ENCODE peak calls at places on chromosomes 4 and X, in seven cellular contexts. A is K562; K is stimulated activated CD8-positive, alpha-beta memory T cell treated with anti-CD3 and anti-CD28 coated beads, Interleukin-4, amount 100 ng/mL, for 1 hour; L is SW480; T is GM12865; O is NCI-H187 treated with DMSO at 0.1 percent for 48 hours; V is myocyte. D is an unnamed sample.
A peak's percentile ranks its signal among the peaks of the same experiment; 100 is the strongest.

GRCh38 chr4:162644346-162644745 is 480.5 kb upstream of the FSTL5 start:
- DNase-seq in A (no peak), K (no peak), L (no peak), T (no peak), O (no peak), V (no peak), D (no peak)

GRCh38 chr4:126661194-126661593 is 971.6 kb upstream of the INTU start:
- DNase-seq in A (peak; percentile 27), K (no peak), L (no peak), T (no peak), O (no peak), V (no peak), D (no peak)

GRCh38 chr4:15652191-15652590 is 3.0 kb downstream of the FBXL5 start:
- DNase-seq in A (no peak), K (no peak), L (no peak), T (no peak), O (no peak), V (no peak), D (no peak)

GRCh38 chrX:10243056-10243455 is 86.3 kb downstream of the CLCN4 start:
- DNase-seq in A (no peak), K (no peak), L (no peak), T (no peak), O (no peak), V (peak; percentile 16), D (no peak)

GRCh38 chr4:124713213-124713592 is 671 bp upstream of the ANKRD50 start:
- DNase-seq in A (peak; percentile 93), K (no peak), L (peak; percentile 72), T (peak; percentile 62), O (no peak), V (peak; percentile 91), D (peak; percentile 39)

GRCh38 chr4:28225005-28225404 is 1364.4 kb downstream of the STIM2 start:
- DNase-seq in A (no peak), K (no peak), L (peak; percentile 17), T (no peak), O (no peak), V (peak; percentile 24), D (no peak)

GRCh38 chr4:80422727-80423404 is 87.3 kb downstream of the CFAP299 start:
- DNase-seq in A (no peak), K (no peak), L (no peak), T (peak; percentile 21), O (no peak), V (no peak), D (no peak)

GRCh38 chr4:10102981-10103330 is 13.6 kb downstream of the WDR1 start:
- DNase-seq in A (no peak), K (no peak), L (no peak), T (no peak), O (no peak), V (no peak), D (no peak)

GRCh38 chr4:71906096-71906495 is 122.2 kb upstream of the GC start:
- DNase-seq in A (no peak), K (no peak), L (no peak), T (no peak), O (no peak), V (no peak), D (no peak)

GRCh38 chrX:42755820-42756219 is 22.1 kb downstream of the PPP1R2C start:
- DNase-seq in A (no peak), K (no peak), L (no peak), T (no peak), O (no peak), V (peak; percentile 46), D (no peak)